ENCODE peak calls at places on chromosomes 2 and 18, in seven cellular contexts. D is Panc1, L is cerebellar nuclear complex, J is A172, H is kidney glomerular epithelial cell, X is adipocyte, I is KG1. O is an unnamed sample.
A peak's percentile ranks its signal among the peaks of the same experiment; 100 is the strongest.

GRCh38 chr2:179429060-179429471 is 164.4 kb upstream of the SESTD1 start:
- DNase-seq in L (no peak), X (no peak), H (no peak), I (no peak), D (no peak), J (no peak), O (no peak)

GRCh38 chr2:181231886-181232644 is 225.1 kb upstream of the ITGA4 start:
- DNase-seq in D (no peak), X (peak; percentile 17), L (peak; percentile 21), H (no peak), J (no peak), I (no peak), O (peak; percentile 79)

GRCh38 chr2:181368036-181368435 is 89.2 kb upstream of the ITGA4 start:
- DNase-seq in L (no peak), I (no peak), X (no peak), H (no peak), J (no peak), D (no peak), O (no peak)

GRCh38 chr2:42063383-42064171 is 15.8 kb downstream of the PKDCC start:
- DNase-seq in X (no peak), L (no peak), J (no peak), H (no peak), I (no peak), D (no peak), O (peak; percentile 67)

GRCh38 chr2:212997526-212998020 is 153.8 kb downstream of the IKZF2 start:
- DNase-seq in X (no peak), H (no peak), L (no peak), J (no peak), I (no peak), D (no peak), O (no peak)

GRCh38 chr2:19888831-19889230 is 13.0 kb downstream of the TTC32 start:
- DNase-seq in I (no peak), X (no peak), J (no peak), L (no peak), D (no peak), H (no peak), O (no peak)

GRCh38 chr18:2653467-2653866 is 2.1 kb upstream of the SMCHD1 start:
- DNase-seq in X (no peak), J (no peak), D (no peak), I (no peak), L (no peak), H (no peak), O (no peak)

GRCh38 chr18:8797206-8797605 is 91.8 kb downstream of the MTCL1 start:
- DNase-seq in D (no peak), L (no peak), H (no peak), J (peak; percentile 34), X (peak; percentile 46), I (no peak), O (no peak)

GRCh38 chr2:128309341-128310093 is 9.2 kb downstream of the HS6ST1 start:
- DNase-seq in H (no peak), I (no peak), D (no peak), X (no peak), J (peak; percentile 43), L (no peak), O (no peak)